ENCODE peak calls at places on chromosomes 6 and 20, in eight cellular contexts. F, Z, R, G, N, Q, D and P are unnamed samples.

GRCh38 chr6:45626087-45626891 is 248.6 kb upstream of the SUPT3H start:
- DNase-seq in F (no peak), Z (peak), R (no peak), G (peak), N (no peak), Q (peak), D (no peak), P (peak)

GRCh38 chr6:105151644-105152043 is 28.2 kb downstream of the POPDC3 start:
- DNase-seq in F (no peak), Z (no peak), R (no peak), G (no peak), N (no peak), Q (no peak), D (no peak), P (no peak)

GRCh38 chr6:142805042-142805441 is 139.9 kb downstream of the HIVEP2 start:
- DNase-seq in F (no peak), Z (no peak), R (no peak), G (no peak), N (no peak), Q (no peak), D (no peak), P (no peak)

GRCh38 chr20:24241466-24241865 is 228.0 kb upstream of the SYNDIG1 start:
- DNase-seq in F (no peak), Z (no peak), R (no peak), G (no peak), N (no peak), Q (no peak), D (no peak), P (no peak)

GRCh38 chr20:26218301-26218700 is 521.6 kb upstream of the ZNF337 start:
- DNase-seq in F (no peak), Z (no peak), R (no peak), G (no peak), N (no peak), Q (no peak), D (no peak), P (no peak)

GRCh38 chr20:41046716-41047115 is 18.1 kb downstream of the TOP1 start:
- DNase-seq in F (no peak), Z (peak), R (no peak), G (no peak), N (no peak), Q (peak), D (no peak), P (no peak)

GRCh38 chr6:50030777-50031562 is 9.2 kb upstream of the DEFB110 start:
- DNase-seq in F (no peak), Z (peak), R (peak), G (no peak), N (peak), Q (no peak), D (no peak), P (no peak)

GRCh38 chr20:53829086-53829703 is 235.6 kb upstream of the ZNF217 start:
- DNase-seq in F (no peak), Z (peak), R (no peak), G (peak), N (no peak), Q (peak), D (peak), P (no peak)

GRCh38 chr6:157514659-157515496 is 133.9 kb downstream of the ZDHHC14 start:
- DNase-seq in F (no peak), Z (peak), R (no peak), G (no peak), N (no peak), Q (peak), D (no peak), P (no peak)

GRCh38 chr6:151021878-151022277 is 156.4 kb downstream of the MTHFD1L start:
- DNase-seq in F (no peak), Z (no peak), R (no peak), G (no peak), N (no peak), Q (peak), D (no peak), P (no peak)

GRCh38 chr6:38020593-38020992 is 201.1 kb downstream of the ZFAND3 start:
- DNase-seq in F (no peak), Z (no peak), R (no peak), G (no peak), N (no peak), Q (no peak), D (no peak), P (no peak)

GRCh38 chr6:43913388-43914271 is 143.6 kb downstream of the VEGFA start:
- DNase-seq in F (no peak), Z (no peak), R (no peak), G (no peak), N (no peak), Q (peak), D (no peak), P (no peak)

GRCh38 chr6:26250806-26251075 is 114.3 kb upstream of the BTN3A2 start:
- DNase-seq in F (peak), Z (no peak), R (no peak), G (no peak), N (no peak), Q (peak), D (no peak), P (no peak)

GRCh38 chr6:11918021-11918738 is 93.9 kb upstream of the HIVEP1 start:
- DNase-seq in F (no peak), Z (no peak), R (no peak), G (no peak), N (no peak), Q (peak), D (no peak), P (no peak)

GRCh38 chr6:56522871-56523270 is 119.8 kb downstream of the DST start:
- DNase-seq in F (no peak), Z (no peak), R (no peak), G (no peak), N (no peak), Q (no peak), D (no peak), P (no peak)

GRCh38 chr6:142331075-142331551 is 29.3 kb downstream of the ADGRG6 start:
- DNase-seq in F (no peak), Z (no peak), R (peak), G (no peak), N (no peak), Q (peak), D (no peak), P (no peak)

GRCh38 chr6:9514146-9514545 is 900.7 kb downstream of the TFAP2A start:
- DNase-seq in F (no peak), Z (no peak), R (no peak), G (no peak), N (no peak), Q (peak), D (no peak), P (no peak)

GRCh38 chr20:36606171-36607116 is 865 bp downstream of the RAB5IF start:
- DNase-seq in F (no peak), Z (peak), R (no peak), G (no peak), N (no peak), Q (peak), D (peak), P (no peak)

GRCh38 chr6:64904616-64905015 is 802.4 kb downstream of the EYS start:
- DNase-seq in F (no peak), Z (no peak), R (no peak), G (no peak), N (no peak), Q (peak), D (no peak), P (no peak)

GRCh38 chr6:107458687-107459282 is 579 bp downstream of the PDSS2 start:
- DNase-seq in F (peak), Z (peak), R (no peak), G (no peak), N (peak), Q (peak), D (peak), P (no peak)

GRCh38 chr6:21915707-21916399 is 322.3 kb downstream of the SOX4 start:
- DNase-seq in F (no peak), Z (peak), R (no peak), G (peak), N (no peak), Q (peak), D (no peak), P (no peak)

GRCh38 chr6:45591816-45592359 is 214.2 kb upstream of the SUPT3H start:
- DNase-seq in F (no peak), Z (no peak), R (no peak), G (no peak), N (no peak), Q (no peak), D (no peak), P (no peak)

GRCh38 chr6:66926060-66926459 is 1219.0 kb upstream of the EYS start:
- DNase-seq in F (no peak), Z (no peak), R (no peak), G (no peak), N (no peak), Q (peak), D (peak), P (no peak)

GRCh38 chr6:56220078-56220477 is 27.3 kb downstream of the COL21A1 start:
- DNase-seq in F (no peak), Z (peak), R (no peak), G (no peak), N (no peak), Q (no peak), D (no peak), P (no peak)

GRCh38 chr6:156779206-156780116 is 2.3 kb downstream of the ARID1B start:
- DNase-seq in F (peak), Z (no peak), R (peak), G (no peak), N (peak), Q (no peak), D (peak), P (peak)

GRCh38 chr6:26554669-26555504 is 16.7 kb downstream of the HMGN4 start:
- DNase-seq in F (peak), Z (no peak), R (peak), G (no peak), N (no peak), Q (peak), D (peak), P (peak)

GRCh38 chr6:132132420-132132819 is 181.2 kb upstream of the CCN2 start:
- DNase-seq in F (no peak), Z (no peak), R (no peak), G (no peak), N (no peak), Q (peak), D (no peak), P (no peak)

GRCh38 chr20:3539708-3540107 is 68.9 kb downstream of the ATRN start:
- DNase-seq in F (no peak), Z (no peak), R (no peak), G (no peak), N (no peak), Q (no peak), D (no peak), P (no peak)

GRCh38 chr6:137011406-137011805 is 33.4 kb downstream of the IL20RA start:
- DNase-seq in F (no peak), Z (no peak), R (no peak), G (no peak), N (no peak), Q (no peak), D (no peak), P (no peak)